ENCODE peak calls at places on chromosomes 5 and 9, in four cellular contexts. B, L, I and Q are unnamed samples.

GRCh38 chr9:120392711-120393110 is 187.3 kb downstream of the CDK5RAP2 start:
- DNase-seq in B (no peak), L (no peak), I (no peak), Q (no peak)

GRCh38 chr5:173767580-173768266 is 120.4 kb upstream of the CPEB4 start:
- DNase-seq in B (no peak), L (no peak), I (no peak), Q (no peak)

GRCh38 chr5:180343110-180343845 is 9.9 kb downstream of the GFPT2 start:
- DNase-seq in B (no peak), L (no peak), I (no peak), Q (no peak)

GRCh38 chr5:102910240-102911226 is 155.4 kb downstream of the PAM start:
- DNase-seq in B (no peak), L (peak), I (peak), Q (no peak)

GRCh38 chr5:57209316-57210040 is 35.6 kb downstream of the GPBP1 start:
- DNase-seq in B (no peak), L (no peak), I (no peak), Q (peak)

GRCh38 chr5:132419517-132420468 is 50.3 kb downstream of the SLC22A5 start:
- DNase-seq in B (peak), L (no peak), I (peak), Q (peak)

GRCh38 chr5:138989720-138990119 is 114.6 kb upstream of the LRRTM2 start:
- DNase-seq in B (no peak), L (no peak), I (no peak), Q (no peak)

GRCh38 chr5:96292582-96293247 is 140.3 kb downstream of the PCSK1 start:
- DNase-seq in B (no peak), L (no peak), I (no peak), Q (no peak)

GRCh38 chr5:125823572-125823971 is 599.6 kb upstream of the GRAMD2B start:
- DNase-seq in B (no peak), L (peak), I (no peak), Q (no peak)

GRCh38 chr5:81209869-81210268 is 23.3 kb upstream of the CKMT2 start:
- DNase-seq in B (no peak), L (no peak), I (no peak), Q (no peak)

GRCh38 chr5:161399996-161400562 is 146.4 kb downstream of the GABRB2 start:
- DNase-seq in B (no peak), L (no peak), I (no peak), Q (no peak)

GRCh38 chr5:26610581-26610980 is 427.8 kb downstream of the CDH9 start:
- DNase-seq in B (no peak), L (no peak), I (no peak), Q (no peak)

GRCh38 chr9:96302021-96302420 is at the start of gene HSD17B3:
- DNase-seq in B (no peak), L (no peak), I (no peak), Q (no peak)

GRCh38 chr9:130933114-130934046 is 5.7 kb downstream of the FIBCD1 start:
- DNase-seq in B (no peak), L (no peak), I (no peak), Q (no peak)

GRCh38 chr5:7261049-7261448 is 134.9 kb upstream of the ADCY2 start:
- DNase-seq in B (no peak), L (peak), I (no peak), Q (peak)

GRCh38 chr5:75668988-75669760 is 48.1 kb downstream of the POC5 start:
- DNase-seq in B (peak), L (no peak), I (no peak), Q (no peak)

GRCh38 chr9:97873877-97874276 is 20.9 kb downstream of the FOXE1 start:
- DNase-seq in B (no peak), L (no peak), I (no peak), Q (no peak)

GRCh38 chr9:78295731-78296130 is 1.2 kb upstream of the PSAT1 start:
- DNase-seq in B (no peak), L (no peak), I (no peak), Q (no peak)
- H3K4me3 ChIP-seq in B (peak), L (peak), I (peak), Q (no peak)

DNA sequence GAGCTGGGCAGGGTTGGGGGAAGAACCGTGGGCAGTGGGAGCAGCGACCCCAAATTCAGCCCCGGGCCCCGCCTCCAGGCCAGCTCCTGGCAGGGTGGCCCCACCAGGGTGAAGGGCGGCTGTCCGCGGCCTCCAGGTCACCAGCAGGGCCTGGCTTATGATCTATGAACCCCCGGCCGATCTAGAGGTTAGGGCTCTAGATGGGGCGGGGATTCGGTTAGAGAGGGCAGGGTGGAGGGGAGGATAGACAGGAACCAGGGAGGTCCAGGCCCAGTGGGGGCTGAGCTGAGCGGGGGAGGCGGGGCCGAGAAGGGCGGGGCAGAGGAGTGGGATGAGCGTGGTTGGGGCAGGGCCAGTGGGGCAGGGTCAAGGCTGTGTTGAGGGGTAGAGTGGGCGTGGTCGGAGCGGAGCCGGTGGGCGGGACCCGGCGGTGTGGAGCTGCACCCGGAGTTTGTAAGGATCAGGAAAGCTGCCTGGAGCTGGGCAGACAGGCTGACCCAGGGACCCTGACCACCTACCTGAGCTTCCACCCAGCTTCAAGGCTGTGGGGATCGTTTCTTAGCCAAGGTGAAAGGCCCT is 29.3 kb upstream of the OBP2B start:
- DNase-seq in B (no peak), L (no peak), I (no peak), Q (no peak)
- H3K4me3 ChIP-seq in B (peak), L (no peak), I (no peak), Q (no peak)

DNA sequence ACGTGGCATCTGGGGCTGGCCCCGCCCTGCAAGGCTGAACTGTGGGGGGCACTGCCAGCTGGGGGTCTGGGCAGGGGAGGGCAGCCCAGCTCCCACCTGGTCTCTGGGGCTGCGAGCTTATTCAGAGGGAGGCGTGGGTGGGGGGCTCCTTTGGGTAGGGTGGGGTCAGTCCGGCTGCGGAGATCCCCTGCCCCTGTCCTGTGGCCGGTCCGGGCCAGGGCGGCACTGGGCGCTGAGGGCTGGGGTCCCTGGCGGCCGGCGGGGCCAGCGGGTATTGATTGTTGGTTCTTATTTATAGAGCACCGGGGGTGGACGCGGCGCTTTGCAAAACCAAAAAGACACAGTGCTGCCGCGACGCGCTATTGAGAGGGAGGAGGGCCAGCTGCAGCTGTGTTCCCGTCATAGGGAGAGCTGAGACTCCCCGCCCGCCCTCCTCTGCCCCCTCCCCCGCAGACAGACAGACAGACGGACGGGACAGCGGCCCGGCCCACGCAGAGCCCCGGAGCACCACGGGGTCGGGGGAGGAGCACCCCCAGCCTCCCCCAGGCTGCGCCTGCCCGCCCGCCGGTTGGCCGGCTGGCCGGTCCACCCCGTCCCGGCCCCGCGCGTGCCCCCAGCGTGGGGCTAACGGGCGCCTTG is 2.6 kb downstream of the LRRC26 start:
- DNase-seq in B (no peak), L (no peak), I (no peak), Q (no peak)
- H3K4me3 ChIP-seq in B (no peak), L (no peak), I (no peak), Q (no peak)

GRCh38 chr9:129037767-129038098 is 1.3 kb downstream of the MIGA2 start:
- DNase-seq in B (no peak), L (no peak), I (no peak), Q (no peak)
- H3K4me3 ChIP-seq in B (peak), L (peak), I (peak), Q (peak)